ENCODE peak calls at places on chromosomes 12 and 14, in four cellular contexts. L is GM12878, I is HepG2, B is K562. J is an unnamed sample.

GRCh38 chr12:112456029-112456428 is 37.3 kb downstream of the PTPN11 start:
- DNase-seq in L (no peak), I (no peak), B (no peak), J (no peak)

GRCh38 chr12:112419269-112420133 is 754 bp downstream of the PTPN11 start:
- DNase-seq in L (no peak), I (peak; percentile 59), B (no peak), J (peak; percentile 65)

GRCh38 chr14:73833530-73834257 is 17.9 kb upstream of the PTGR2 start:
- DNase-seq in L (no peak), I (peak; percentile 60), B (no peak), J (no peak)

GRCh38 chr14:80624581-80624980 is 317.0 kb downstream of the CEP128 start:
- DNase-seq in L (no peak), I (no peak), B (no peak), J (no peak)

GRCh38 chr14:99093532-99094517 is 178.2 kb downstream of the BCL11B start:
- DNase-seq in L (no peak), I (no peak), B (no peak), J (no peak)

GRCh38 chr14:81164167-81164774 is 56.5 kb downstream of the GTF2A1 start:
- DNase-seq in L (peak; percentile 48), I (peak; percentile 78), B (peak; percentile 35), J (peak; percentile 84)

GRCh38 chr12:13183621-13184020 is 12.9 kb upstream of the EMP1 start:
- DNase-seq in L (no peak), I (no peak), B (no peak), J (no peak)

GRCh38 chr12:61385771-61386170 is 874.4 kb upstream of the USP15 start:
- DNase-seq in L (no peak), I (no peak), B (no peak), J (no peak)

GRCh38 chr14:73944432-73945158 is 5.3 kb downstream of the FAM161B start:
- DNase-seq in L (no peak), I (no peak), B (no peak), J (no peak)

GRCh38 chr12:89962648-89963047 is 254.0 kb upstream of the ATP2B1 start:
- DNase-seq in L (no peak), I (no peak), B (no peak), J (no peak)

GRCh38 chr12:91877461-91878230 is 268.0 kb downstream of the BTG1 start:
- DNase-seq in L (no peak), I (no peak), B (no peak), J (no peak)

GRCh38 chr12:108833355-108833733 is 24.0 kb downstream of the SSH1 start:
- DNase-seq in L (no peak), I (no peak), B (no peak), J (no peak)

GRCh38 chr12:16030729-16031128 is 119.6 kb downstream of the DERA start:
- DNase-seq in L (no peak), I (peak; percentile 52), B (no peak), J (no peak)

DNA sequence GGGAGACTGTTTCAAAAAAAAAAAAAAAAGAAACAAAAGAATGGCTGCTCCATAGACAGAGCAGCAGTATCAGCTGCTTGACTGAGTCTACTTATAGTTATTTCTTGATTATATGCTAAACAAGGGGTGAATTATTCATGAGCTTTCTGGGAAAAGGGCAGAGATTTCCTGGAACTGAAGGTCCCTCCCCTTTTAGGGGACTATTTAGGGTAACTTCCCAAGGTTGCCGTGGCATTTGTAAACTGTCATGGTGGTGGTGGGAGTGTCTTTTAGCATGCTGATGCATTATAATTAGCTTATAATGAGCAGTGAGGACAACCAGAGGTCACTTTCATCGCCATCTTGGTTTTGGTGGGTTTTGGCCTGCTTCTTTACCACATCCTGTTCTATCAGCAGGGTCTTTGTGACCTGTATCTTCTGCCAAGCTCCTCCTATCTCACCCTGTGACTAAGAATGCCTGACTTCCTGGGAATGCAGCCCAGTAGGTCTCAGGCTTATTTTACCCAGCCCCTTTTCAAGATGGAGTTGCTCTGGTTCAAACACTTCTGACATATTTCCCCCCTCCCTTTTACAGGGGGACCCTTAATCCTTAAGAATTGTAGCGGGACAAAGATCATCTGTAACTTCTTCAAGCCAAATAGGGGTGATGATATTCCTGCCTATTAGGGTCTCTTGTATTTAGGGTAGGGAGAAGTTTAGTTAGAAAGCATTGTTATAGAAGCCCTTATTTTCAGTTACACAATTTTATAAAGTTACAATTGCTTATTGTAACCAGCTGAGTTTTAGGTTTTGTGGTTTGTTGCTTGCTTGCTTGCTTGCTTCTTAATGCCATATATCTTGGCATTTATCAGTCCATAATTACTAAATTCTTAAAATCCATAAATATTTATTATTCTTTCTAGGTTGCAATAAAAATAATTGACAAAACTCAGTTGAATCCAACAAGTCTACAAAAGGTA is 42.5 kb downstream of the MARK3 start:
- DNase-seq in L (peak; percentile 36), I (no peak), B (peak; percentile 31), J (peak; percentile 19)
- TF ChIP-seq CREM in L (no peak), I (no peak), B (no peak), J (no peak)

DNA sequence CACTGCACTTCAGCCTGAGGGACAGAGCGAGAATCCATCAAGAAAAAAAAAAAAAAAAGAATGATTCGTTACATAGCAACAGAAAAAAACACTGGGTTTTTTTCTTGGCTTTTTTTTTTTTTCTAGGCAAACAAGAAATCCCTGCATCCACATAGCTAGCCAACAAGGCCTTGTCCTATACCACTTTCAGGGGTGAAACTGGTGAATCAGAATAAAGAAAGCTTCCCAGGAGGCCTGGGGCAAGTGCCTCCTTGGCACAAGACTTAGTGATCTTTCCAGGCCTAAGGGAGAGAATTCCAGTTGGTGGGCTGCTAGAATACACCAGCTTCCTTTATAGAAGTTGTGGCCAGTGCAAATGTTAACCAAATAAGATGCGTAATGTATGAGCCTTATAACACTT is 90.0 kb downstream of the VCPKMT start:
- DNase-seq in L (no peak), I (no peak), B (no peak), J (no peak)
- TF ChIP-seq CREB1 in L (no peak), I (no peak), B (no peak), J (no peak)

GRCh38 chr14:61585598-61586538 is 109.4 kb upstream of the HIF1A start:
- DNase-seq in L (no peak), I (no peak), B (no peak), J (no peak)
- TF ChIP-seq CREM in L (no peak), I (no peak), B (no peak), J (no peak)

DNA sequence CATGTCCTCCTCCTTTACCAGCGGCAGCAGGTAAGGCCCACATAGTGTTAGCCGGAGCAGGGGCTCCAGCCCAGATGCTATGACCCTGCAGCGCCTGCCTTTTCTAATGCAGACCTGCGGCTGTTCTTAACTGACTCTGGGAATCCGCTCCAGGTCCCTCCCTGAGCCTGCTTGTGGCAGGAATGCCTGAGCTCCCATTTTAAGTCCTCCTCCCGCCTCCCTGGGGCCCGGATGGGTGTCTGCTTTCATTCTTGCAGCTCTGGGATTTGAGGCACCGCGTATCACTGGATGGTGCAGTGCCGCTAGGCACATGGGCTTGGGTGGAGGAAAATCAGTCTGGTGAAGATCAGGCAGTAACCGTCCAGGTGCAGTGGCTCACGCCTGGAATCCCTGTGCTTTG is 7.6 kb downstream of the TSPAN9 start:
- DNase-seq in L (no peak), I (no peak), B (no peak), J (peak; percentile 73)
- TF ChIP-seq CREB1 in L (no peak), I (no peak), B (no peak), J (no peak)

GRCh38 chr12:49809369-49810158 is 18.6 kb downstream of the NCKAP5L start:
- DNase-seq in L (no peak), I (no peak), B (no peak), J (no peak)

GRCh38 chr12:49811136-49811535 is 17.1 kb downstream of the NCKAP5L start:
- DNase-seq in L (no peak), I (no peak), B (no peak), J (no peak)

GRCh38 chr12:49811961-49812401 is 16.2 kb downstream of the NCKAP5L start:
- DNase-seq in L (peak; percentile 36), I (no peak), B (no peak), J (no peak)

GRCh38 chr12:49810159-49810459 is 18.1 kb downstream of the NCKAP5L start:
- DNase-seq in L (no peak), I (no peak), B (no peak), J (no peak)

GRCh38 chr12:49813131-49813530 is 15.1 kb downstream of the NCKAP5L start:
- DNase-seq in L (no peak), I (no peak), B (no peak), J (no peak)
- TF ChIP-seq CREM in L (no peak), I (no peak), B (no peak), J (no peak)

DNA sequence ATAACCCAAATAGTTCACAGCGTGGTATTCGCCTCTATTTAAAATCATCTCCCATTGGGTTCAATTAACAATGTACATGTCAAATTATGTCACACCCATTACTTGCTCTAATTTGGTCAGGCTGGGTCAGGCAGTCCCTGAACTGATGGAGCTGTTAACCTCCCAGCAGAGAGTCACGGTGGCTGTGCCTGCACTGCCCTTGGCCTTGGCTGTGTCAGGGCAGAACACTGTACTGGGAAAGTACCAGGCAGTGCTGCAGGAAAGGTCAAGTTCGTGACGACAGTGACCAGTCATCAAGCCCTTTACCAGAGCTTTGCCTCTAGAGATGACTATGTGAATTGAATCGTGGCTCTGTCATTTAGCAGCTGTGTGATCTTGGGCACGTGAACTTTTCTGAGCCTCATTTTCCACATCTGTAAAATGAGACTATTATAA is 100.0 kb downstream of the ARF6 start:
- DNase-seq in L (peak; percentile 87), I (peak; percentile 86), B (no peak), J (no peak)
- TF ChIP-seq CREB1 in L (peak; percentile 89), I (peak; percentile 90), B (no peak), J (no peak)

GRCh38 chr14:24063263-24063836 is 8.0 kb upstream of the CPNE6 start:
- DNase-seq in L (no peak), I (no peak), B (no peak), J (no peak)
- TF ChIP-seq CREM in L (no peak), I (no peak), B (no peak), J (no peak)

GRCh38 chr14:93281937-93282336 is 50.9 kb downstream of the BTBD7 start:
- DNase-seq in L (no peak), I (no peak), B (no peak), J (no peak)

GRCh38 chr14:93286212-93286890 is 46.5 kb downstream of the BTBD7 start:
- DNase-seq in L (no peak), I (no peak), B (no peak), J (no peak)

GRCh38 chr14:93280743-93281142 is 52.1 kb downstream of the BTBD7 start:
- DNase-seq in L (no peak), I (peak; percentile 40), B (no peak), J (no peak)

DNA sequence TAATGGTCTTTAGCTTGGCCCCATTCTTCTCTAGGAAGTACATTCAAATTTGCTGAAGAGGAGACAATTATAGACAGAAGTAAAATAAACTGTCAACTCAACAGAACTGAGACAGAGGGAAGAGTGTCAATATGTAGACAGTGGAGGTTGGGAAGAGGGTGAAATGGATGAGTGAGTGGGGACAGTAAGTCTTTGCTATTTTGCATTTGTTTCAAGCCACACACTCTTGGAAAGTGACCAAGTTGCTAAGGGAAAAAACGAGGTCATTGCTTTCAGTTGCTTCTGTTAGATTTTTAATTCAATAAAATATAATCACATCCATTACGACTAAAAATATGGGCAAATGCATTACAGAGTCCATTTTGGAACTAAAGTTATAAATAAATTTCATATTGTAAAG is 47.8 kb downstream of the BTBD7 start:
- DNase-seq in L (no peak), I (no peak), B (no peak), J (no peak)
- TF ChIP-seq CREB1 in L (no peak), I (no peak), B (no peak), J (no peak)